ENCODE peak calls at places on chromosomes 2 and 18, in five cellular contexts. K is right lobe of liver, J is fibroblast of lung, Q is AG09309, O is GM13977. L is an unnamed sample.

GRCh38 chr2:27807476-27807875 is 36.0 kb downstream of the MRPL33 start:
- DNase-seq in J (peak), O (no peak), K (no peak), Q (no peak), L (peak)

GRCh38 chr18:25033747-25034471 is 318.1 kb downstream of the ZNF521 start:
- DNase-seq in K (no peak), Q (no peak), J (no peak), O (no peak), L (no peak)

GRCh38 chr2:169892951-169893350 is 65.7 kb downstream of the UBR3 start:
- DNase-seq in Q (no peak), O (no peak), J (no peak), K (no peak), L (no peak)

GRCh38 chr2:71064754-71065621 is 3.5 kb upstream of the NAGK start:
- DNase-seq in Q (peak), J (peak), K (no peak), O (peak), L (no peak)

GRCh38 chr2:215364157-215365155 is 52.6 kb downstream of the ATIC start:
- DNase-seq in K (no peak), O (no peak), J (peak), Q (no peak), L (peak)

GRCh38 chr2:128594953-128595677 is 276.4 kb upstream of the HS6ST1 start:
- DNase-seq in O (no peak), K (peak), J (no peak), Q (no peak), L (no peak)

GRCh38 chr18:40570615-40571014 is 1384.4 kb upstream of the PIK3C3 start:
- DNase-seq in O (no peak), Q (no peak), J (no peak), K (no peak), L (no peak)

GRCh38 chr18:43279015-43279758 is 1.9 kb upstream of the SYT4 start:
- DNase-seq in J (peak), O (peak), Q (no peak), K (no peak), L (peak)

GRCh38 chr2:6073260-6074141 is 381.3 kb downstream of the SOX11 start:
- DNase-seq in K (no peak), Q (no peak), O (no peak), J (peak), L (peak)

DNA sequence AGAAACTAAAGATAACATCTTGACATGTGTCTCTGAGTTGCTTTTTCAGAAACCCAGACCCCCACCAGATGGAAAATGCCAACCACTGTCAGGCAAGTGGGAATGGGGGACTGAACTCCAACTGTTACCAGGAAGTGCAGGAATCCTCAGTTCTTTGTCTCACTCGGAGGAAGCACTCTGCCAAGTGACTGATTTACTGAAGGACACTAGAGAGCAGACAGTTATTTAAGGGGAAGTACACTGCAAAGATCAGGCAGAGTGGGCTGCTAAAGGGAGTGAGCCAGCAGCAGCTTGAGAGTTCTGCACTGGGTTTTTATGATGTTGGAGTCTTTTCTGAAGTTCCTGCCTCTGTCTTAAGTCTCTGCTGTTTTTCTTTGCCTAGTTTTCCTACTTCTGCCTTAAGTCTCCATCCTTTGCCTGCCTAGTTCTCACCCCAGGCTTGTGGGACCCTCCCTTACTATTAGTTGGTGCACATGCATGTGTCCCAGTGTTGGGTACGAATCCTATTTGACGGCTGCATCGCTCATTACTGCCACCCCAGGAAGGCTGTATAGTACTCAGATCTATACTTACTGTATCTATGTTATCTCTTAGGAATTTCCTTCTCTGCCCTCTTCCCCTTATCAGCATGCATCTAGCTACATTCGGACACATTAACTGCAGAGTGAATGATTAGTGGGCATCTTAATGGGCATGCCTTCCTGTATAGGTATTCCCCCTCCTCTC is 97.1 kb downstream of the TEX51 start:
- DNase-seq in Q (no peak), K (no peak), O (no peak), J (no peak), L (no peak)
- TF ChIP-seq CTCF in Q (no peak), K (no peak), O (no peak), J (no peak), L (no peak)

DNA sequence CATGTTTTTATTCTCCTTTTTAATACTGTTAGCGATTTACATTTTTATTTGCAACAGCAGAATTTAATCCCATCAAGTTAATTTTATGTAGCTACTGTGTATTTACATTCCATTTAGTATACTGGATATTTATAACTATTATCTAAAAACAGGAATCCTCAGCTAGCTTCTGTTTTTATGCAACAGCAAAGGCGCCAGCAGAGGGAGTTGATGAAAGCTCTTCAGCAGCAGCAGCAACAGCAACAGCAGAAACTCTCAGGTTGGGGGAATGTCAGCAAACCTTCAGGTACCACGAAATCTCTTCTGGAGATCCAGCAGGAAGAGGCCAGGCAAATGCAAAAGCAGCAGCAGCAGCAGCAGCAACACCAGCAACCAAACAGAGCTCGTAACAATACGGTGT is 26.2 kb upstream of the SNORC start:
- DNase-seq in J (no peak), Q (no peak), K (no peak), O (no peak), L (no peak)
- TF ChIP-seq CTCF in J (no peak), Q (peak), K (no peak), O (no peak), L (peak)

DNA sequence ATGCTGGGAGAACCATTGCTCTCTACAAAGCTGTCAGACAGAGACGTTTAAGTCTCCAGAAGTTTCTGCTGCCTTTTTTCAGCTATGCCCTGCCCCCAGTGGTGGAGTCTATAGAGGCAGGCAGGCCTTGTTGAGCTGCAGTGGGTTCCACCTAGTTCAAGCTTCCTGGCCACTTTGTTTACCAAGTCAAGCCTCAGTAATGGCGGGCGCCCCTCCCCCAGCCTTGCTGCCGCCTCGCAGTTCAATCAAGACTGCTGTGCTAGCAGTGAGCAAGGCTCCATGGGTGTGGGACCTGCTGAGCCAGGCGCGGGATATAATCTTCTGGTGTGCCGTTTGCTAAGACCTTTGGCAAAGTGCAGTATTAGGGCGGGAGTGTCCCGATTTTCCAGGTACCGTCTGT is 52.7 kb upstream of the SCYGR2 start:
- DNase-seq in J (no peak), Q (no peak), O (no peak), K (no peak), L (no peak)
- TF ChIP-seq CTCF in J (no peak), Q (peak), O (peak), K (peak), L (peak)

GRCh38 chr18:73841661-73842060 is 306.0 kb downstream of the FBXO15 start:
- DNase-seq in Q (no peak), J (no peak), O (no peak), K (no peak), L (no peak)

GRCh38 chr18:73848656-73849055 is 299.0 kb downstream of the FBXO15 start:
- DNase-seq in J (peak), Q (peak), O (no peak), K (no peak), L (peak)

GRCh38 chr18:73839441-73839840 is 308.2 kb downstream of the FBXO15 start:
- DNase-seq in Q (no peak), K (no peak), O (no peak), J (no peak), L (no peak)

GRCh38 chr18:73840319-73841065 is 307.1 kb downstream of the FBXO15 start:
- DNase-seq in Q (no peak), J (no peak), O (no peak), K (no peak), L (no peak)

DNA sequence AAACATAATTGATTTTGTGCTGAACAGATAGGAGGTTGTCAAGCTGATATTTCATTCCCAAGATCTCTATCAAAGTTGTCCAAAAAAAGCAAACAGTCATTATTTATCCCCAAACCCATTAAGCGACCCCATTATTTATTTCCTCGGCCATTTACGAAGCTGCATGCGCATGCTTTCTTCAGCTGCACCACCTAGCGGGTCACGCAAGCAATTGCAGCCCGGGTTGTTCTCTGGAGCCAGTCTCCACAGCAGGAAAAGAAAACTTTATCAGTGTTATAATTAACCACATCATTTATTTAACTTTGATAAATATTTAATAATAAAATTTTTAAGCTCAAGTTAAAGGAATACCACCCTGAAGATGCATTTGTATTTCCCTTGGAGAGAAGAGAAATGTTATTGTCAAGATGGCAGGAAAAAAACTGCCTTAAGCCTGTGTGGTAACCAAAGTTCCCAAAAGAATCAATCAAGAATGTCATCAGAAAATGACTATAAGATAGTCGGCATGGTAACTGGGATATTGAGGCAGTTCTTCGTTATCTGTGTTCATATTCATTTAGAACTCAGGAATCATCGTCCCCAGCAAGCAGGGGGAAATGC is 304.7 kb downstream of the FBXO15 start:
- DNase-seq in O (peak), J (peak), K (no peak), Q (no peak), L (peak)
- TF ChIP-seq CTCF in O (peak), J (peak), K (peak), Q (peak), L (peak)

DNA sequence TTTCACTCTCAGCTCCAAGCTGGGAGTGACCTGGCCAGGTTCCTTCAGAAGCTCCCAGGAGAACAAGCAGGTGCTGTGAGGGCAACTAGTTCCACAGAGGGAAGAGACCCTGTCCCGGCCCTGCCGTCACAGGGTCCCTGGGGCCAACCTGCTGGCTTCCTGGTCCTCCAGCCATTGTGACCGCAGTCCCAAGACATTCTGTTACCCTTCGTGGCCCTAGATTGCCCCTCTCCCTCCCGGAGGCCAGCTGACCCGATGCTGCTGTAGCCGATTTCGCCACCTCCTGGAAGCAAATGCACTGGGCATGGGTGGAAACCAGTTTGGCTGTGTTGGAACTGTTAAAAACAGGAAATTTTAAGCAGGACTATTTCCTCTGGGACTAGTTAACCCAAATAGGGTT is 55.4 kb downstream of the EPAS1 start:
- DNase-seq in K (no peak), Q (no peak), O (no peak), J (no peak), L (no peak)
- TF ChIP-seq CTCF in K (peak), Q (no peak), O (no peak), J (no peak), L (peak)

GRCh38 chr2:100641115-100641415 is 78.3 kb downstream of the PDCL3 start:
- DNase-seq in Q (no peak), O (no peak), J (no peak), K (no peak), L (no peak)

GRCh38 chr2:100640329-100641114 is 77.7 kb downstream of the PDCL3 start:
- DNase-seq in J (peak), O (no peak), K (no peak), Q (peak), L (no peak)

GRCh38 chr2:100643459-100643858 is 80.7 kb downstream of the PDCL3 start:
- DNase-seq in J (no peak), Q (no peak), O (no peak), K (no peak), L (no peak)

GRCh38 chr2:100643906-100644501 is 81.2 kb downstream of the PDCL3 start:
- DNase-seq in Q (no peak), J (no peak), O (no peak), K (no peak), L (no peak)

GRCh38 chr2:100642425-100642824 is 79.6 kb downstream of the PDCL3 start:
- DNase-seq in Q (no peak), K (no peak), O (no peak), J (no peak), L (no peak)
- TF ChIP-seq CTCF in Q (no peak), K (no peak), O (no peak), J (no peak), L (no peak)

GRCh38 chr2:47655563-47655880 is 127.4 kb upstream of the MSH6 start:
- DNase-seq in O (no peak), Q (no peak), K (no peak), J (no peak), L (no peak)

GRCh38 chr2:47652041-47652713 is 130.8 kb upstream of the MSH6 start:
- DNase-seq in K (no peak), J (no peak), O (no peak), Q (no peak), L (no peak)

GRCh38 chr2:47653036-47653435 is 129.9 kb upstream of the MSH6 start:
- DNase-seq in O (no peak), J (no peak), K (no peak), Q (no peak), L (no peak)

GRCh38 chr2:47654790-47655562 is 128.0 kb upstream of the MSH6 start:
- DNase-seq in J (no peak), K (no peak), Q (no peak), O (peak), L (no peak)

GRCh38 chr2:47653909-47654789 is 128.8 kb upstream of the MSH6 start:
- DNase-seq in K (no peak), Q (no peak), J (peak), O (no peak), L (no peak)
- TF ChIP-seq CTCF in K (no peak), Q (no peak), J (peak), O (peak), L (peak)

GRCh38 chr2:23655862-23656596 is 270.9 kb downstream of the ATAD2B start:
- DNase-seq in K (no peak), Q (no peak), J (peak), O (no peak), L (no peak)

GRCh38 chr2:23657934-23658333 is 269.0 kb downstream of the ATAD2B start:
- DNase-seq in Q (no peak), J (no peak), O (no peak), K (no peak), L (no peak)

GRCh38 chr2:23653326-23653725 is 268.3 kb downstream of the KLHL29 start:
- DNase-seq in O (no peak), Q (no peak), K (no peak), J (no peak), L (no peak)

GRCh38 chr2:23656597-23656973 is 270.3 kb downstream of the ATAD2B start:
- DNase-seq in J (no peak), K (no peak), Q (no peak), O (no peak), L (no peak)

DNA sequence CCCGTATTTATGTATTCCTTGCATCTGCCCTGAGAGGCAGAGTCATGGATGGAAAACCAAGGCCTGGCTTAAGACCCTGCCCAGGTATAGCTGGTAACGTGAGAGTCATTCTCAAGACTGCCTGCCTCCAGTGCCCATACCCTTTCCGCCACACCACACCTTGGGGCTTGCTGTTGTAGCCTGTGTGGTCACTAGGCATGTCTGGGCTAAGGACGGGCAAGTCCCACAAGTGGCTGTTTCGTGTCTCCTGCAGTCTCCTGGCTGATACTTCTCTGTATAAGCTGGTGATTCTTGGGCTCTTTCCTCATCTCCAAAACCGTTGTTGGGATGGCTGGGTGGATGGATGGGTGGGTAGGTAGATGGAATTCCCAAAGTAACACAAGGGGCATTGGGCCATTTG is 269.8 kb downstream of the KLHL29 start:
- DNase-seq in K (no peak), O (no peak), J (no peak), Q (no peak), L (no peak)
- TF ChIP-seq CTCF in K (no peak), O (no peak), J (no peak), Q (no peak), L (no peak)